ENCODE peak calls at places on chromosomes 5 and 9, in five cellular contexts. One of them, this sample, is unnamed.

GRCh38 chr5:153122416-153122815 is 368.1 kb upstream of the GRIA1 start:
- DNase-seq in RCC 7860: no peak
- DNase-seq in ecto neural progenitor cell: no peak
- DNase-seq in amniotic stem cell: no peak
- DNase-seq in activated T-cell treated with anti-CD3 and anti-CD28 coated beads for 48 hours: no peak
- DNase-seq in this sample: no peak

GRCh38 chr5:127373858-127374491 is 83.4 kb downstream of the MEGF10 start:
- DNase-seq in activated T-cell treated with anti-CD3 and anti-CD28 coated beads for 48 hours: no peak
- DNase-seq in ecto neural progenitor cell: no peak
- DNase-seq in RCC 7860: no peak
- DNase-seq in amniotic stem cell: no peak
- DNase-seq in this sample: no peak

GRCh38 chr5:91311697-91312501 is 71.2 kb downstream of the ARRDC3 start:
- DNase-seq in amniotic stem cell: peak; percentile 86
- DNase-seq in activated T-cell treated with anti-CD3 and anti-CD28 coated beads for 48 hours: peak; percentile 45
- DNase-seq in ecto neural progenitor cell: no peak
- DNase-seq in RCC 7860: peak; percentile 94
- DNase-seq in this sample: no peak

GRCh38 chr5:72160299-72160698 is 53.0 kb downstream of the MAP1B start:
- DNase-seq in activated T-cell treated with anti-CD3 and anti-CD28 coated beads for 48 hours: no peak
- DNase-seq in ecto neural progenitor cell: no peak
- DNase-seq in amniotic stem cell: no peak
- DNase-seq in RCC 7860: no peak
- DNase-seq in this sample: no peak

GRCh38 chr9:105245720-105246161 is 1.3 kb downstream of the SLC44A1 start:
- DNase-seq in amniotic stem cell: no peak
- DNase-seq in activated T-cell treated with anti-CD3 and anti-CD28 coated beads for 48 hours: no peak
- DNase-seq in RCC 7860: no peak
- DNase-seq in ecto neural progenitor cell: no peak
- DNase-seq in this sample: no peak

GRCh38 chr9:92146610-92147009 is 31.4 kb upstream of the SPTLC1 start:
- DNase-seq in ecto neural progenitor cell: no peak
- DNase-seq in activated T-cell treated with anti-CD3 and anti-CD28 coated beads for 48 hours: no peak
- DNase-seq in RCC 7860: no peak
- DNase-seq in amniotic stem cell: no peak
- DNase-seq in this sample: no peak

GRCh38 chr9:112193562-112194288 is 18.6 kb upstream of the SUSD1 start:
- DNase-seq in amniotic stem cell: no peak
- DNase-seq in activated T-cell treated with anti-CD3 and anti-CD28 coated beads for 48 hours: no peak
- DNase-seq in RCC 7860: peak; percentile 56
- DNase-seq in ecto neural progenitor cell: no peak
- DNase-seq in this sample: no peak

GRCh38 chr5:102388235-102388634 is 92.2 kb upstream of the SLCO4C1 start:
- DNase-seq in amniotic stem cell: no peak
- DNase-seq in ecto neural progenitor cell: no peak
- DNase-seq in activated T-cell treated with anti-CD3 and anti-CD28 coated beads for 48 hours: no peak
- DNase-seq in RCC 7860: no peak
- DNase-seq in this sample: no peak

GRCh38 chr9:122036408-122036807 is 56.7 kb downstream of the TTLL11 start:
- DNase-seq in ecto neural progenitor cell: no peak
- DNase-seq in amniotic stem cell: no peak
- DNase-seq in RCC 7860: no peak
- DNase-seq in activated T-cell treated with anti-CD3 and anti-CD28 coated beads for 48 hours: no peak
- DNase-seq in this sample: no peak